ENCODE peak calls at places on chromosomes 13 and 19, in nine cellular contexts. P, A, M, Z, F, S, J, V and G are unnamed samples.

GRCh38 chr13:80611310-80611709 is 270.4 kb upstream of the SPRY2 start:
- DNase-seq in J (no peak), Z (no peak), V (no peak), S (no peak), A (no peak), F (no peak), M (no peak), P (no peak), G (no peak)

GRCh38 chr19:279231-279630 is 12.0 kb downstream of the PLPP2 start:
- DNase-seq in V (no peak), Z (no peak), P (no peak), M (no peak), J (no peak), A (no peak), F (no peak), S (no peak), G (no peak)

GRCh38 chr13:40776232-40776631 is 5.2 kb upstream of the MRPS31 start:
- DNase-seq in S (no peak), P (no peak), J (no peak), F (no peak), A (no peak), Z (no peak), V (no peak), M (no peak), G (no peak)

GRCh38 chr13:93172109-93172508 is 54.5 kb upstream of the GPC6 start:
- DNase-seq in V (no peak), P (no peak), J (no peak), F (peak), A (no peak), M (no peak), Z (peak), S (no peak), G (no peak)

GRCh38 chr13:24073657-24074056 is 86.9 kb upstream of the SPATA13 start:
- DNase-seq in A (no peak), V (no peak), S (no peak), Z (no peak), M (no peak), F (no peak), J (no peak), P (no peak), G (no peak)

GRCh38 chr19:40139533-40140287 is 49.0 kb upstream of the ZNF780A start:
- DNase-seq in A (peak), J (no peak), F (peak), S (no peak), P (peak), V (peak), M (no peak), Z (peak), G (peak)

GRCh38 chr13:104592127-104592526 is 1525.9 kb upstream of the SLC10A2 start:
- DNase-seq in M (no peak), A (peak), S (no peak), F (no peak), P (no peak), J (no peak), Z (no peak), V (no peak), G (peak)

GRCh38 chr19:10096615-10096963 is 5.9 kb downstream of the ANGPTL6 start:
- DNase-seq in P (no peak), J (no peak), M (no peak), F (no peak), A (no peak), V (no peak), Z (no peak), S (no peak), G (peak)

GRCh38 chr19:1237754-1238372 is at the start of gene CBARP:
- DNase-seq in F (peak), J (no peak), Z (peak), S (no peak), P (peak), A (no peak), M (no peak), V (no peak), G (peak)

GRCh38 chr19:42282810-42283247 is 13.8 kb downstream of the CIC start:
- DNase-seq in A (no peak), M (no peak), Z (no peak), V (no peak), P (no peak), J (no peak), S (no peak), F (no peak), G (no peak)

GRCh38 chr19:5542665-5543064 is 25.1 kb downstream of the TINCR start:
- DNase-seq in Z (no peak), F (no peak), J (no peak), S (no peak), V (no peak), M (no peak), P (peak), A (no peak), G (peak)

GRCh38 chr19:38071647-38072046 is 152.4 kb downstream of the DPF1 start:
- DNase-seq in M (no peak), J (no peak), S (no peak), Z (no peak), P (no peak), V (no peak), A (no peak), F (no peak), G (no peak)

GRCh38 chr13:23504188-23504587 is 66.0 kb upstream of the TNFRSF19 start:
- DNase-seq in S (no peak), Z (no peak), V (no peak), M (no peak), A (no peak), J (no peak), P (no peak), F (no peak), G (no peak)

GRCh38 chr13:83941669-83942335 is 59.5 kb upstream of the SLITRK1 start:
- DNase-seq in V (no peak), S (no peak), F (no peak), A (no peak), M (no peak), P (no peak), Z (no peak), J (no peak), G (no peak)

GRCh38 chr19:29105629-29106352 is 107.2 kb downstream of the UQCRFS1 start:
- DNase-seq in J (no peak), P (no peak), F (no peak), A (no peak), Z (no peak), M (no peak), S (no peak), V (no peak), G (no peak)

GRCh38 chr19:4075373-4075772 is 8.7 kb upstream of the ZBTB7A start:
- DNase-seq in M (no peak), V (no peak), S (no peak), P (no peak), Z (no peak), A (no peak), J (no peak), F (no peak), G (peak)

GRCh38 chr13:65461590-65461989 is 1768.5 kb downstream of the PCDH9 start:
- DNase-seq in A (peak), P (no peak), V (no peak), F (peak), Z (peak), S (no peak), M (no peak), J (no peak), G (peak)